ENCODE peak calls at places on chromosome 13, in five cellular contexts. Z, O, V, G and K are unnamed samples.

GRCh38 chr13:45439000-45439399 is 20.8 kb upstream of the SLC25A30 start:
- ATAC-seq in Z (no peak), O (no peak), V (no peak), G (no peak), K (no peak)

GRCh38 chr13:33446821-33447481 is 161.4 kb upstream of the STARD13 start:
- ATAC-seq in Z (no peak), O (peak; percentile 47), V (no peak), G (no peak), K (no peak)

GRCh38 chr13:66748712-66749111 is 481.4 kb downstream of the PCDH9 start:
- ATAC-seq in Z (no peak), O (no peak), V (no peak), G (no peak), K (no peak)

GRCh38 chr13:79477968-79478367 is 3.0 kb upstream of the NDFIP2 start:
- ATAC-seq in Z (no peak), O (no peak), V (no peak), G (no peak), K (no peak)

GRCh38 chr13:94550030-94550738 is 45.8 kb downstream of the TGDS start:
- ATAC-seq in Z (peak; percentile 60), O (peak; percentile 55), V (no peak), G (peak; percentile 36), K (peak; percentile 29)

GRCh38 chr13:81498969-81499368 is 1158.0 kb upstream of the SPRY2 start:
- ATAC-seq in Z (no peak), O (no peak), V (no peak), G (no peak), K (no peak)

GRCh38 chr13:59633290-59633689 is 530.4 kb downstream of the DIAPH3 start:
- ATAC-seq in Z (no peak), O (no peak), V (no peak), G (no peak), K (peak; percentile 65)

GRCh38 chr13:47298506-47298905 is 401.7 kb upstream of the HTR2A start:
- ATAC-seq in Z (no peak), O (no peak), V (no peak), G (no peak), K (no peak)

GRCh38 chr13:113041293-113041690 is 64.3 kb upstream of the F7 start:
- ATAC-seq in Z (no peak), O (peak; percentile 18), V (no peak), G (no peak), K (no peak)

GRCh38 chr13:69324109-69324886 is 783.3 kb upstream of the ATXN8OS start:
- ATAC-seq in Z (no peak), O (no peak), V (no peak), G (no peak), K (no peak)

GRCh38 chr13:51148223-51148951 is 37.3 kb upstream of the C13orf42 start:
- ATAC-seq in Z (peak; percentile 38), O (peak; percentile 26), V (peak; percentile 27), G (no peak), K (peak; percentile 66)

GRCh38 chr13:112580912-112581311 is 7.0 kb downstream of the TUBGCP3 start:
- ATAC-seq in Z (no peak), O (no peak), V (no peak), G (no peak), K (no peak)

GRCh38 chr13:27038323-27038722 is 133.3 kb downstream of the USP12 start:
- ATAC-seq in Z (no peak), O (no peak), V (peak; percentile 28), G (no peak), K (no peak)

GRCh38 chr13:99282264-99283231 is 24.4 kb upstream of the GPR18 start:
- ATAC-seq in Z (no peak), O (peak; percentile 16), V (no peak), G (no peak), K (peak; percentile 20)

GRCh38 chr13:20400774-20401173 is 124.9 kb downstream of the CRYL1 start:
- ATAC-seq in Z (no peak), O (no peak), V (no peak), G (no peak), K (no peak)

GRCh38 chr13:42497798-42498197 is 76.2 kb upstream of the TNFSF11 start:
- ATAC-seq in Z (no peak), O (no peak), V (no peak), G (no peak), K (no peak)

GRCh38 chr13:31056650-31057275 is 104.9 kb downstream of the HSPH1 start:
- ATAC-seq in Z (no peak), O (no peak), V (no peak), G (no peak), K (no peak)

GRCh38 chr13:41317243-41317642 is 6.2 kb downstream of the NAA16 start:
- ATAC-seq in Z (no peak), O (no peak), V (no peak), G (no peak), K (no peak)

GRCh38 chr13:99303863-99304521 is 3.2 kb downstream of the GPR183 start:
- ATAC-seq in Z (no peak), O (peak; percentile 20), V (no peak), G (no peak), K (no peak)

GRCh38 chr13:93771229-93771628 is 544.6 kb downstream of the GPC6 start:
- ATAC-seq in Z (no peak), O (no peak), V (no peak), G (no peak), K (no peak)

GRCh38 chr13:32902898-32903297 is 113.3 kb upstream of the KL start:
- ATAC-seq in Z (no peak), O (peak; percentile 89), V (no peak), G (peak; percentile 59), K (peak; percentile 74)

GRCh38 chr13:39510296-39510695 is 92.7 kb downstream of the LHFPL6 start:
- ATAC-seq in Z (no peak), O (no peak), V (no peak), G (no peak), K (no peak)

GRCh38 chr13:100694722-100695644 is 20.4 kb upstream of the TMTC4 start:
- ATAC-seq in Z (peak; percentile 100), O (peak; percentile 75), V (peak; percentile 100), G (peak; percentile 100), K (peak; percentile 22)

DNA sequence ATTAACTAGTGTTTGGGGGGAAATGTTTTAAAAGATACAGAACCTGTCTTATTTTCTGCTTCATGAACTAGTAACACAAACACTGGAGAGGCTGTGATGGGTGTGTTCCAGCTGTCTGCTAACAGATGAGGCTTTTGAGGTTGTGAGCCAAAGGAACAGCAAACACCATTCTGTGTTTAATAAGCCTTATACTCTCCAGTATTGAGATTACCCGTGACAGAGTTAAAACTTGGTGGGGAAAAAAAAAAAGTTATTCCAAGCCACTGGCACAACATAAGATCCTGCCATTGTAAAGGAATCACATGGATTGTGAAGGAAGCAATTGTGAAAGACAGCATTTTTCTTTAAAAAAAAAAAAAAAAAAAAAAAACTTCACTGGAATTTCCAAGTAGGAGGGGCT is 48.4 kb downstream of the KCTD12 start:
- ATAC-seq in Z (no peak), O (no peak), V (no peak), G (no peak), K (no peak)
- TF ChIP-seq POLR2AphosphoS5 in Z (no peak), O (no peak), V (no peak), G (no peak), K (no peak)

GRCh38 chr13:52383362-52383761 is 22.6 kb downstream of the THSD1 start:
- ATAC-seq in Z (no peak), O (no peak), V (no peak), G (peak; percentile 36), K (no peak)

GRCh38 chr13:52387721-52388120 is 18.3 kb downstream of the THSD1 start:
- ATAC-seq in Z (no peak), O (no peak), V (no peak), G (no peak), K (no peak)
- TF ChIP-seq CTCF in Z (no peak), O (no peak), V (no peak), G (no peak), K (no peak)

GRCh38 chr13:110872034-110872767 is 42.7 kb downstream of the ANKRD10 start:
- ATAC-seq in Z (no peak), O (no peak), V (no peak), G (no peak), K (no peak)

GRCh38 chr13:110869231-110869804 is 45.6 kb downstream of the ANKRD10 start:
- ATAC-seq in Z (no peak), O (peak; percentile 3), V (no peak), G (peak; percentile 54), K (no peak)

GRCh38 chr13:110868631-110869165 is 46.2 kb downstream of the ANKRD10 start:
- ATAC-seq in Z (no peak), O (no peak), V (no peak), G (no peak), K (no peak)

GRCh38 chr13:110867380-110867779 is 47.5 kb downstream of the ANKRD10 start:
- ATAC-seq in Z (no peak), O (no peak), V (no peak), G (no peak), K (no peak)

DNA sequence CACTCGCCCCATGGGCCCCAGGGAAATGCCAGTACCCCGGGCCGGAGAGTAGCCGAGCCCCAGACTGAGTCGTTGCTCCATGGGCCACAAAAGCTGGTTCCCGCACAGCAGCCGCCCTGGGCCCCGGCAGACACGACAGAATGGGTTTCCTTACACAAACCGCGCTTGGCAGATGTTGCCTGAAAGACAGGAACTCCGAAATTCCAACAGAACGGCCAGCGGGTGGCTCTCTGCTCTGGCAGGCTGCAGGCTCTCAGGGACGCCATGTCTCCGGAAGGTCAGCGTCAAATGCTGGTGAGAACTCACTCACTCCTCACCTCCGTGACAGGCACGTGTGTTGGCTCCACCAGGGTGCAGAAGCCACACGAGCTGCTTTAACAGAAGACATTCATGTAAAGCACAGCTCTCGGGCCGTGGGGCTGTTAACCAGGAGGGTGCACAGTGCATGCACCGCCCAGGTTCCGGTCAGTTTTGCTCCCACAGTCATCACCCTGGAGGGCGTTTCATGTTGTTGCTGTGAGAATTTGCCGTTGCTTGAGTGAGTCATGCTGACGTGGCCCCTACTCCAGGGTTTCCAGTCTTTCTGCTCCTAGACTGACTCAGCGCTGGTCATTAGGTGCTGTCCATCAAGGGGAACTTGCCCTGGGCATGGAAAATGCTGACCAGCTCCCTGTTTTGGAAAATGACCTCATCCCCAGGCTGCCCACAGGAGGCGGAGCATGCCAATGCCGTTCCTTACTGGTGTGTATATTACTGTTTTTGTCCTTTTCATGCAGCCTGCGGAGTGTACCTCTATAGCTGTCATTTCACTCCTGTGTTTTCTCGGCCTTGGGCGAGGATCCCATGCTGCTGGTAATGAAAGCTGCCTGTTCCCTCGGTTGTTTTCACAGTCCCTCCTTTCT is 44.8 kb downstream of the ANKRD10 start:
- ATAC-seq in Z (peak; percentile 77), O (peak; percentile 92), V (peak; percentile 81), G (peak; percentile 89), K (peak; percentile 95)
- TF ChIP-seq POLR2A in Z (peak; percentile 32), O (peak; percentile 7), V (peak; percentile 36), G (peak; percentile 80), K (peak; percentile 15)

GRCh38 chr13:24680258-24680920 is at the start of gene ATP12A:
- ATAC-seq in Z (no peak), O (no peak), V (peak; percentile 81), G (no peak), K (peak; percentile 29)
- TF ChIP-seq POLR2AphosphoS5 in Z (no peak), O (no peak), V (no peak), G (no peak), K (no peak)

GRCh38 chr13:91647361-91647970 is 249.0 kb downstream of the GPC5 start:
- ATAC-seq in Z (peak; percentile 96), O (peak; percentile 14), V (no peak), G (peak; percentile 92), K (no peak)
- TF ChIP-seq CTCF in Z (peak; percentile 69), O (no peak), V (no peak), G (no peak), K (no peak)

GRCh38 chr13:43937839-43938238 is 58.1 kb downstream of the LACC1 start:
- ATAC-seq in Z (no peak), O (no peak), V (no peak), G (no peak), K (no peak)
- TF ChIP-seq POLR2A in Z (no peak), O (no peak), V (no peak), G (no peak), K (no peak)

GRCh38 chr13:73073050-73073449 is 14.2 kb downstream of the KLF5 start:
- ATAC-seq in Z (no peak), O (no peak), V (no peak), G (no peak), K (no peak)
- TF ChIP-seq POLR2AphosphoS5 in Z (no peak), O (no peak), V (no peak), G (no peak), K (no peak)